ENCODE peak calls at places on chromosomes 4 and X, in four cellular contexts. D is HepG2, F is GM12878, W is endothelial cell of umbilical vein. X is an unnamed sample.

GRCh38 chr4:153233761-153234371 is 29.6 kb downstream of the TRIM2 start:
- DNase-seq in D (no peak), F (no peak), W (peak), X (no peak)

GRCh38 chr4:110224812-110225211 is 26.4 kb upstream of the ELOVL6 start:
- DNase-seq in D (no peak), F (no peak), W (no peak), X (peak)

GRCh38 chr4:148376151-148376550 is 66.1 kb downstream of the NR3C2 start:
- DNase-seq in D (peak), F (no peak), W (peak), X (no peak)

GRCh38 chr4:80197132-80197573 is at the start of gene PRDM8:
- DNase-seq in D (no peak), F (no peak), W (no peak), X (no peak)

GRCh38 chr4:26032142-26032541 is 118.1 kb downstream of the SMIM20 start:
- DNase-seq in D (no peak), F (no peak), W (no peak), X (no peak)

GRCh38 chr4:119026662-119027444 is 108.8 kb upstream of the MYOZ2 start:
- DNase-seq in D (no peak), F (no peak), W (no peak), X (peak)

GRCh38 chr4:47368211-47368610 is 95.3 kb downstream of the COMMD8 start:
- DNase-seq in D (no peak), F (no peak), W (no peak), X (peak)

GRCh38 chrX:295136-295535 is 14.0 kb downstream of the PLCXD1 start:
- DNase-seq in D (no peak), F (no peak), W (no peak), X (no peak)

GRCh38 chr4:15793506-15794363 is 15.6 kb downstream of the CD38 start:
- DNase-seq in D (no peak), F (no peak), W (no peak), X (no peak)

GRCh38 chrX:151754042-151754419 is 19.5 kb downstream of the CNGA2 start:
- DNase-seq in D (no peak), F (no peak), W (no peak), X (no peak)

GRCh38 chr4:65069177-65069576 is 601.1 kb downstream of the EPHA5 start:
- DNase-seq in D (no peak), F (no peak), W (no peak), X (no peak)

GRCh38 chr4:133188433-133189175 is 39.5 kb downstream of the PCDH10 start:
- DNase-seq in D (no peak), F (no peak), W (no peak), X (no peak)

GRCh38 chr4:168631241-168632151 is 134.6 kb downstream of the PALLD start:
- DNase-seq in D (no peak), F (no peak), W (peak), X (peak)

GRCh38 chr4:24169956-24170355 is 280.1 kb upstream of the PPARGC1A start:
- DNase-seq in D (no peak), F (no peak), W (no peak), X (no peak)

GRCh38 chrX:32530802-32531403 is 680.4 kb downstream of the DMD start:
- DNase-seq in D (peak), F (no peak), W (peak), X (peak)

GRCh38 chr4:168208957-168209614 is 109.5 kb downstream of the DDX60 start:
- DNase-seq in D (no peak), F (no peak), W (no peak), X (no peak)

GRCh38 chr4:11429646-11430045 is 952 bp upstream of the HS3ST1 start:
- DNase-seq in D (no peak), F (no peak), W (no peak), X (no peak)

GRCh38 chr4:85420831-85421230 is 54.1 kb upstream of the ARHGAP24 start:
- DNase-seq in D (no peak), F (no peak), W (no peak), X (no peak)

GRCh38 chrX:124348152-124348551 is 1.8 kb downstream of the SH2D1A start:
- DNase-seq in D (no peak), F (no peak), W (no peak), X (no peak)

GRCh38 chr4:18248611-18249010 is 227.1 kb upstream of the LCORL start:
- DNase-seq in D (no peak), F (no peak), W (no peak), X (no peak)

GRCh38 chr4:24273148-24273547 is 311.2 kb downstream of the DHX15 start:
- DNase-seq in D (no peak), F (no peak), W (no peak), X (no peak)

GRCh38 chr4:176156656-176157055 is 38.7 kb downstream of the SPATA4 start:
- DNase-seq in D (no peak), F (no peak), W (no peak), X (no peak)

GRCh38 chr4:10949039-10949728 is 264.6 kb upstream of the CLNK start:
- DNase-seq in D (no peak), F (no peak), W (no peak), X (no peak)

GRCh38 chrX:63436865-63437264 is 85.7 kb upstream of the SPIN4 start:
- DNase-seq in D (no peak), F (no peak), W (no peak), X (no peak)

GRCh38 chr4:14924945-14925344 is 77.3 kb upstream of the CPEB2 start:
- DNase-seq in D (no peak), F (no peak), W (no peak), X (no peak)

GRCh38 chr4:137968956-137969709 is 273.0 kb downstream of the SLC7A11 start:
- DNase-seq in D (no peak), F (no peak), W (no peak), X (no peak)

GRCh38 chr4:126807132-126807531 is 825.6 kb upstream of the INTU start:
- DNase-seq in D (no peak), F (no peak), W (no peak), X (no peak)

GRCh38 chr4:99586322-99586721 is 11.7 kb downstream of the MTTP start:
- DNase-seq in D (no peak), F (no peak), W (no peak), X (no peak)

GRCh38 chr4:180960758-180961401 is 1282.3 kb upstream of the TENM3 start:
- DNase-seq in D (no peak), F (no peak), W (no peak), X (no peak)

GRCh38 chr4:7822858-7823257 is 116.8 kb downstream of the AFAP1 start:
- DNase-seq in D (no peak), F (no peak), W (no peak), X (no peak)

GRCh38 chr4:80489798-80490197 is 154.3 kb downstream of the CFAP299 start:
- DNase-seq in D (no peak), F (no peak), W (no peak), X (no peak)

GRCh38 chrX:145826466-145826865 is 8.8 kb downstream of the SLITRK2 start:
- DNase-seq in D (no peak), F (no peak), W (no peak), X (no peak)

GRCh38 chrX:3204606-3205005 is 141.8 kb downstream of the MXRA5 start:
- DNase-seq in D (no peak), F (no peak), W (no peak), X (no peak)

GRCh38 chr4:174084542-174084941 is 198.9 kb downstream of the FBXO8 start:
- DNase-seq in D (no peak), F (no peak), W (peak), X (no peak)

GRCh38 chr4:55216871-55217635 is 91.7 kb upstream of the KDR start:
- DNase-seq in D (no peak), F (no peak), W (no peak), X (no peak)

GRCh38 chr4:157572951-157573350 is 352.4 kb downstream of the GRIA2 start:
- DNase-seq in D (no peak), F (no peak), W (no peak), X (no peak)

GRCh38 chr4:69095301-69095731 is 958 bp upstream of the UGT2B7 start:
- DNase-seq in D (peak), F (no peak), W (peak), X (peak)

GRCh38 chr4:69093681-69094080 is 2.6 kb upstream of the UGT2B7 start:
- DNase-seq in D (no peak), F (no peak), W (no peak), X (no peak)

GRCh38 chr4:69089388-69089787 is 6.9 kb upstream of the UGT2B7 start:
- DNase-seq in D (no peak), F (no peak), W (no peak), X (no peak)

GRCh38 chr4:69092980-69093568 is 3.2 kb upstream of the UGT2B7 start:
- DNase-seq in D (no peak), F (no peak), W (no peak), X (no peak)

DNA sequence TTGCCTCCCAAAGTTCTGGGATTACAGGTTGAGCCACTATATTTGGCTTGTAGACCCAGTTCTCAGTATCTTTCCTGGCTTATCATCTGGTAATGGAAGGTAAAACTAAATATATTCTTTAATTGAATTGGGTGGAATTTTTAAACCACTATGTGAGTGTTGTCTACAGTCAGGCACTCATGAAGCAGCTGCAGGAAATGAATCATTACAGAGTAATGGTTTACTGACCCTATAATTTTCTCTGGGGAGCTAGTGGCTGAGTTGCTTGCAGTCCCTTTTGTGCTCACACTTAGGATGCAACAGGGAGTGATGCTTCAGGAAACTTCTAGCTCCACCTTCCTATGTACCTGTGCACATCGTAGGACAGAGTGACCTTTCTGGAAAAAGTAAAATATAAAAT is 4.1 kb upstream of the UGT2B7 start:
- DNase-seq in D (no peak), F (no peak), W (peak), X (peak)
- TF ChIP-seq MYC in D (no peak), F (no peak), W (no peak), X (no peak)

DNA sequence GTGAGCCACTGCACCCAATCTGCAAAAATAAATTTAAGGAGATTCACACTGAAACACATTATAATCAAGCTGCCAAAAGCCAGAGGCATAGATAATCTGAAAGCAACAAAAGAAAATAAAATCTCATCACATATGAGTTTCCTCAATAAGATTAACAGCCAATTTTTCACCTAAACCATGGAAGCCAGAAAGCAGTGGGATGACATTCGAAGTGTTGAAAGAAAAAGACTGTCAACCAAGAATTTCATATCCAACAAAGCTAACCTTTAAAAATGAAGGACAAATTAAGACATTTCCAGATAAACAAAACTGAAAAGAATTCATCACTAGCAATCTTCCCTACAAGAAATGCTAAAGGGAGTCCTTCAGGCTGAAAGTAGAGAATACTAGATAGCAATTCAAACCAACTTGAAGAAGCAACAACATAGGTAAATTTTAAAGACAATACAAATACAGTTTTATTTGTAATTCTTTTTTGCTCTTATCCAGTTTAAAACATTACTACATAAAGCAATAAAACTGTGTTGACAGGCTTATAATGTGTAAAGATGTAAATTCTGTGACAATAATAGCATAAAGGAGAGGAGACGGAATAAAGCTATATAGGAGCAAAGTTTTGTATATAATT is 23.1 kb upstream of the KLHL8 start:
- DNase-seq in D (no peak), F (no peak), W (no peak), X (no peak)
- H3K4me3 ChIP-seq in D (no peak), F (no peak), W (no peak), X (no peak)

GRCh38 chr4:105607876-105608275 is 55.5 kb downstream of the ARHGEF38 start:
- DNase-seq in D (no peak), F (no peak), W (no peak), X (no peak)

GRCh38 chr4:105613326-105613725 is 60.9 kb downstream of the ARHGEF38 start:
- DNase-seq in D (no peak), F (no peak), W (no peak), X (no peak)
- TF ChIP-seq MYC in D (no peak), F (no peak), W (no peak), X (no peak)

DNA sequence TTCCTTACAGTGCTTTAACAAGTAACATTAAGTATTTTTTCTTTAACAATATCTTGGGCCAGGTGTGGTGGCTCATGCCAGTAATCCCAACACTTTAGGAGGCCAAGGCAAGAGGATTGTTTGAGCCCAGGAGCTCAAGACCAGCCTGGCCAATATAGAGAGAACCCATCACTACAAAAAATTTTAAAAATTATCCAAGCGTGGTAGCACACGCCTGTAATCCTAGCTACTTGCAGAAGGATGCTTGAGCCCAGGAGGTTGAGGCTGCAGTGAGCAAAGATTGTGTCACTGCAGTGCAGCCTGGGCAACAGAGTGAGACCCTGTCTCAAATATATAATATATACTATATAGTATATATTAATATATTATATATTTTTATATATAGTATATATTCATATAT is 162.2 kb downstream of the ZNF674 start:
- DNase-seq in D (no peak), F (no peak), W (no peak), X (no peak)
- H3K4me3 ChIP-seq in D (no peak), F (no peak), W (no peak), X (no peak)

GRCh38 chr4:101284546-101284945 is 62.8 kb downstream of the PPP3CA start:
- DNase-seq in D (no peak), F (no peak), W (peak), X (no peak)
- TF ChIP-seq MYC in D (no peak), F (no peak), W (no peak), X (no peak)

DNA sequence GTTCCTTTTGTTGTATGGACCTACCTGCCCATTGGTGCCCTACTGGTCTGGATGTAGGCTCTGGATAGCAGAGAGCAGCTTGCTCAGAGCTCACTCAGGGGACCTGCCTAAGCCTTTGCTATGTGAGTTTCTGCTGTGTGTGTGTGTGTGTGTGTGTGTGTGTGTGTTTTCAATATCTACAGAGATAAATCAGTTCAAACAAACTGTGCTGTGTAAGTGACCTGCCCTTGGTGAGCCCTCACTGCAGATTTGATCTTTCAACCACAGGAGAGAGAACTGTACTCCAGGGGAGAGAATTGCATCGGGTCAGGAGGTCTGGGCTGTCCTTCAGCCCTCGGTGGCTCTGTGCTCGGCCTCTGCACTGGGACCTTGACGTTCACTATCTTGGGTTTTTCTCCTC is 35.0 kb upstream of the CDKN2AIP start:
- DNase-seq in D (peak), F (no peak), W (no peak), X (no peak)
- H3K4me3 ChIP-seq in D (no peak), F (no peak), W (no peak), X (no peak)

DNA sequence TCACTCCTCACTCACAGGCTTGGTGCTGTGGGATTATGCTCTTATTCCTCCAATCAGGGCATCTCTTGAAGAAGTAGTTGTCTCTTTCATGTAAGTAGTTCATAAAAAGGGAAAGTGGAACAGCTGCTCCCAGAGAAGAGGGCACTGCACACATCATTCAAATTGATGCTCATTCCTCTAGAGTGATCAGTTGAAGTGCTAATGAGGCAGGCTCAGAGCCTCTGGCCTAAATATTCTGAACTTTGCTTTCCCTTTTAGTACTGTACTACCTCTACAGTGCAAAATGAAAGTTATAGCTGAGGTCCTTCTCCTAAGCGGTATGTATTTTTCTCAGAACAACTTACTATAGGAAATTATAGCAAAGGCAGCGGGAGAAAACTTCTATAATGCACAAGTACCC is 1453.1 kb downstream of the ARAP2 start:
- DNase-seq in D (no peak), F (no peak), W (no peak), X (no peak)
- TF ChIP-seq MYC in D (no peak), F (no peak), W (no peak), X (no peak)

GRCh38 chrX:138710866-138711331 is 618 bp downstream of the FGF13 start:
- DNase-seq in D (no peak), F (no peak), W (no peak), X (no peak)
- H3K4me3 ChIP-seq in D (no peak), F (no peak), W (no peak), X (no peak)

GRCh38 chr4:123327846-123328447 is 68.6 kb upstream of the SPRY1 start:
- DNase-seq in D (no peak), F (no peak), W (no peak), X (no peak)

GRCh38 chr4:123319639-123320038 is 77.0 kb upstream of the SPRY1 start:
- DNase-seq in D (no peak), F (no peak), W (no peak), X (no peak)

GRCh38 chr4:123327346-123327745 is 69.2 kb upstream of the SPRY1 start:
- DNase-seq in D (no peak), F (no peak), W (no peak), X (no peak)

GRCh38 chr4:123323998-123324397 is 72.6 kb upstream of the SPRY1 start:
- DNase-seq in D (no peak), F (no peak), W (no peak), X (no peak)

DNA sequence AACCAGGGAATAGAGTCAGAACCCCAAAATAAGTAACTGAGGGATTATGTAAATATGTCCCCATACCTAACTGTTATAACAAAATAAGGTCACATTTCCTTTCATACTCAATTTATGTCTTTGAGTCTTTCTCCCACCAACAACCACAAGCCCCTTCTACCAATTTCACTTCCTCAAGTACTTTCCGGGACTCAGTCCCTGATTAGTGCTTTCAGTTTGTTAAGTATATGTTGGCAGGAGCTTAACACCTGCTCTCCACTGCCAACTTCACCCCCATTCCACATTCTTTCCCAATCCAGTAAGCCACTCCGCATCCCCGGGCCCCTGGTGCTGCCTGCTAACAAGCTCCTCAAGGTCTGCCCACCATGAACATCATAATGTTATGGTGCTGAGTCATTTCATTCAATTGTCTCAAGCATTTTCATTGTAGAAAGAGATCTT is 71.3 kb upstream of the SPRY1 start:
- DNase-seq in D (no peak), F (peak), W (no peak), X (peak)
- TF ChIP-seq MYC in D (no peak), F (no peak), W (no peak), X (no peak)

DNA sequence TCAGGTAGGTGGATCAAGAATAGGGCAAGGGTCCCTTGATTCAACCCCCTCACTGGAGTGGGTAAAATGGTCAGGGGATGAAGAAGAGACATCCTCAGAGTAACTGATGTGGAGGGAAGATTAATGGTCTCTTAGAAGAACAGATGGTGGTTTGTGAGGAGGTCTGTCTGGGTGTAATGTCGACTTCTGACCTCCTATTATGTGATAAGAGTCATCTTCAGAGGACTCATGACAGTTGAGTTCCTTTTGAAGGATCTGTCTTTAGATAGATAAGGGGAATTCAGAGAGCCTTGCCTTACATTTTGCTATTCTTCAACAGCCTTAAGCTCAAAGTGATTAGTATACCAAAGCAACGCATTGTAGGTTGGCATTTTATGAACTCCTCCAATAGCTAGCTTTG is 27.1 kb upstream of the MAGEA8 start:
- DNase-seq in D (no peak), F (no peak), W (no peak), X (no peak)
- H3K4me3 ChIP-seq in D (no peak), F (no peak), W (no peak), X (no peak)

X was measured in NB4.